ENCODE peak calls at places on chromosomes 4 and X, in nine cellular contexts. One of them, this sample, is unnamed.

GRCh38 chrX:101550825-101551767 is 749 bp downstream of the ARMCX1 start:
- DNase-seq in mesenchymal stem cell: peak; percentile 66
- DNase-seq in activated CD4-positive, alpha-beta T cell treated with anti-CD3 and anti-CD28 coated beads for 48 hours: peak; percentile 8
- DNase-seq in stimulated activated CD4-positive, alpha-beta T cell treated with anti-CD3 and anti-CD28 coated beads, Interleukin-4, amount 100 ng/mL, for 48 hours: no peak
- DNase-seq in AG04449: no peak
- DNase-seq in stimulated activated CD8-positive, alpha-beta memory T cell treated with anti-CD3 and anti-CD28 coated beads, Interleukin-15, amount 100 ng/mL, for 24 hours: no peak
- DNase-seq in tibial nerve: peak; percentile 48
- DNase-seq in activated CD4-positive, CD25-positive, alpha-beta regulatory T cell: no peak
- DNase-seq in type B pancreatic cell: no peak
- DNase-seq in this sample: no peak

GRCh38 chr4:164440196-164440595 is 313.7 kb upstream of the SMIM31 start:
- DNase-seq in mesenchymal stem cell: no peak
- DNase-seq in activated CD4-positive, alpha-beta T cell treated with anti-CD3 and anti-CD28 coated beads for 48 hours: no peak
- DNase-seq in stimulated activated CD4-positive, alpha-beta T cell treated with anti-CD3 and anti-CD28 coated beads, Interleukin-4, amount 100 ng/mL, for 48 hours: no peak
- DNase-seq in AG04449: no peak
- DNase-seq in stimulated activated CD8-positive, alpha-beta memory T cell treated with anti-CD3 and anti-CD28 coated beads, Interleukin-15, amount 100 ng/mL, for 24 hours: no peak
- DNase-seq in tibial nerve: no peak
- DNase-seq in activated CD4-positive, CD25-positive, alpha-beta regulatory T cell: no peak
- DNase-seq in type B pancreatic cell: no peak
- DNase-seq in this sample: no peak

GRCh38 chr4:18401435-18401834 is 379.9 kb upstream of the LCORL start:
- DNase-seq in mesenchymal stem cell: no peak
- DNase-seq in activated CD4-positive, alpha-beta T cell treated with anti-CD3 and anti-CD28 coated beads for 48 hours: no peak
- DNase-seq in stimulated activated CD4-positive, alpha-beta T cell treated with anti-CD3 and anti-CD28 coated beads, Interleukin-4, amount 100 ng/mL, for 48 hours: no peak
- DNase-seq in AG04449: no peak
- DNase-seq in stimulated activated CD8-positive, alpha-beta memory T cell treated with anti-CD3 and anti-CD28 coated beads, Interleukin-15, amount 100 ng/mL, for 24 hours: no peak
- DNase-seq in tibial nerve: no peak
- DNase-seq in activated CD4-positive, CD25-positive, alpha-beta regulatory T cell: no peak
- DNase-seq in type B pancreatic cell: no peak
- DNase-seq in this sample: no peak

GRCh38 chr4:43351970-43352806 is 459.7 kb downstream of the GRXCR1 start:
- DNase-seq in mesenchymal stem cell: no peak
- DNase-seq in activated CD4-positive, alpha-beta T cell treated with anti-CD3 and anti-CD28 coated beads for 48 hours: no peak
- DNase-seq in stimulated activated CD4-positive, alpha-beta T cell treated with anti-CD3 and anti-CD28 coated beads, Interleukin-4, amount 100 ng/mL, for 48 hours: no peak
- DNase-seq in AG04449: no peak
- DNase-seq in stimulated activated CD8-positive, alpha-beta memory T cell treated with anti-CD3 and anti-CD28 coated beads, Interleukin-15, amount 100 ng/mL, for 24 hours: no peak
- DNase-seq in tibial nerve: no peak
- DNase-seq in activated CD4-positive, CD25-positive, alpha-beta regulatory T cell: no peak
- DNase-seq in type B pancreatic cell: no peak
- DNase-seq in this sample: no peak

GRCh38 chrX:51860679-51861078 is 32.7 kb upstream of the MAGED1 start:
- DNase-seq in mesenchymal stem cell: peak; percentile 35
- DNase-seq in activated CD4-positive, alpha-beta T cell treated with anti-CD3 and anti-CD28 coated beads for 48 hours: no peak
- DNase-seq in stimulated activated CD4-positive, alpha-beta T cell treated with anti-CD3 and anti-CD28 coated beads, Interleukin-4, amount 100 ng/mL, for 48 hours: no peak
- DNase-seq in AG04449: no peak
- DNase-seq in stimulated activated CD8-positive, alpha-beta memory T cell treated with anti-CD3 and anti-CD28 coated beads, Interleukin-15, amount 100 ng/mL, for 24 hours: no peak
- DNase-seq in tibial nerve: peak; percentile 7
- DNase-seq in activated CD4-positive, CD25-positive, alpha-beta regulatory T cell: no peak
- DNase-seq in type B pancreatic cell: no peak
- DNase-seq in this sample: no peak

GRCh38 chr4:1500966-1501753 is 94.9 kb upstream of the NKX1-1 start:
- DNase-seq in mesenchymal stem cell: no peak
- DNase-seq in activated CD4-positive, alpha-beta T cell treated with anti-CD3 and anti-CD28 coated beads for 48 hours: no peak
- DNase-seq in stimulated activated CD4-positive, alpha-beta T cell treated with anti-CD3 and anti-CD28 coated beads, Interleukin-4, amount 100 ng/mL, for 48 hours: no peak
- DNase-seq in AG04449: no peak
- DNase-seq in stimulated activated CD8-positive, alpha-beta memory T cell treated with anti-CD3 and anti-CD28 coated beads, Interleukin-15, amount 100 ng/mL, for 24 hours: no peak
- DNase-seq in tibial nerve: no peak
- DNase-seq in activated CD4-positive, CD25-positive, alpha-beta regulatory T cell: no peak
- DNase-seq in type B pancreatic cell: no peak
- DNase-seq in this sample: no peak

GRCh38 chr4:128757712-128758111 is 51.8 kb upstream of the JADE1 start:
- DNase-seq in mesenchymal stem cell: peak; percentile 5
- DNase-seq in activated CD4-positive, alpha-beta T cell treated with anti-CD3 and anti-CD28 coated beads for 48 hours: no peak
- DNase-seq in stimulated activated CD4-positive, alpha-beta T cell treated with anti-CD3 and anti-CD28 coated beads, Interleukin-4, amount 100 ng/mL, for 48 hours: no peak
- DNase-seq in AG04449: no peak
- DNase-seq in stimulated activated CD8-positive, alpha-beta memory T cell treated with anti-CD3 and anti-CD28 coated beads, Interleukin-15, amount 100 ng/mL, for 24 hours: no peak
- DNase-seq in tibial nerve: peak; percentile 24
- DNase-seq in activated CD4-positive, CD25-positive, alpha-beta regulatory T cell: no peak
- DNase-seq in type B pancreatic cell: no peak
- DNase-seq in this sample: no peak

GRCh38 chr4:168560184-168560834 is 63.5 kb downstream of the PALLD start:
- DNase-seq in mesenchymal stem cell: no peak
- DNase-seq in activated CD4-positive, alpha-beta T cell treated with anti-CD3 and anti-CD28 coated beads for 48 hours: no peak
- DNase-seq in stimulated activated CD4-positive, alpha-beta T cell treated with anti-CD3 and anti-CD28 coated beads, Interleukin-4, amount 100 ng/mL, for 48 hours: no peak
- DNase-seq in AG04449: no peak
- DNase-seq in stimulated activated CD8-positive, alpha-beta memory T cell treated with anti-CD3 and anti-CD28 coated beads, Interleukin-15, amount 100 ng/mL, for 24 hours: no peak
- DNase-seq in tibial nerve: no peak
- DNase-seq in activated CD4-positive, CD25-positive, alpha-beta regulatory T cell: no peak
- DNase-seq in type B pancreatic cell: no peak
- DNase-seq in this sample: no peak

GRCh38 chr4:121696140-121696640 is 590 bp downstream of the ANXA5 start:
- DNase-seq in mesenchymal stem cell: peak; percentile 89
- DNase-seq in activated CD4-positive, alpha-beta T cell treated with anti-CD3 and anti-CD28 coated beads for 48 hours: peak; percentile 74
- DNase-seq in stimulated activated CD4-positive, alpha-beta T cell treated with anti-CD3 and anti-CD28 coated beads, Interleukin-4, amount 100 ng/mL, for 48 hours: peak; percentile 41
- DNase-seq in AG04449: no peak
- DNase-seq in stimulated activated CD8-positive, alpha-beta memory T cell treated with anti-CD3 and anti-CD28 coated beads, Interleukin-15, amount 100 ng/mL, for 24 hours: peak; percentile 37
- DNase-seq in tibial nerve: peak; percentile 77
- DNase-seq in activated CD4-positive, CD25-positive, alpha-beta regulatory T cell: peak; percentile 14
- DNase-seq in type B pancreatic cell: peak; percentile 68
- DNase-seq in this sample: peak; percentile 54

GRCh38 chr4:123463869-123464268 is 67.3 kb downstream of the SPRY1 start:
- DNase-seq in mesenchymal stem cell: no peak
- DNase-seq in activated CD4-positive, alpha-beta T cell treated with anti-CD3 and anti-CD28 coated beads for 48 hours: no peak
- DNase-seq in stimulated activated CD4-positive, alpha-beta T cell treated with anti-CD3 and anti-CD28 coated beads, Interleukin-4, amount 100 ng/mL, for 48 hours: no peak
- DNase-seq in AG04449: no peak
- DNase-seq in stimulated activated CD8-positive, alpha-beta memory T cell treated with anti-CD3 and anti-CD28 coated beads, Interleukin-15, amount 100 ng/mL, for 24 hours: no peak
- DNase-seq in tibial nerve: no peak
- DNase-seq in activated CD4-positive, CD25-positive, alpha-beta regulatory T cell: no peak
- DNase-seq in type B pancreatic cell: no peak
- DNase-seq in this sample: no peak

GRCh38 chr4:61202638-61203495 is 2.7 kb downstream of the ADGRL3 start:
- DNase-seq in mesenchymal stem cell: peak; percentile 79
- DNase-seq in activated CD4-positive, alpha-beta T cell treated with anti-CD3 and anti-CD28 coated beads for 48 hours: no peak
- DNase-seq in stimulated activated CD4-positive, alpha-beta T cell treated with anti-CD3 and anti-CD28 coated beads, Interleukin-4, amount 100 ng/mL, for 48 hours: no peak
- DNase-seq in AG04449: no peak
- DNase-seq in stimulated activated CD8-positive, alpha-beta memory T cell treated with anti-CD3 and anti-CD28 coated beads, Interleukin-15, amount 100 ng/mL, for 24 hours: no peak
- DNase-seq in tibial nerve: no peak
- DNase-seq in activated CD4-positive, CD25-positive, alpha-beta regulatory T cell: no peak
- DNase-seq in type B pancreatic cell: no peak
- DNase-seq in this sample: no peak

GRCh38 chr4:149884046-149884445 is 68.4 kb upstream of the IQCM start:
- DNase-seq in mesenchymal stem cell: no peak
- DNase-seq in activated CD4-positive, alpha-beta T cell treated with anti-CD3 and anti-CD28 coated beads for 48 hours: no peak
- DNase-seq in stimulated activated CD4-positive, alpha-beta T cell treated with anti-CD3 and anti-CD28 coated beads, Interleukin-4, amount 100 ng/mL, for 48 hours: no peak
- DNase-seq in AG04449: no peak
- DNase-seq in stimulated activated CD8-positive, alpha-beta memory T cell treated with anti-CD3 and anti-CD28 coated beads, Interleukin-15, amount 100 ng/mL, for 24 hours: no peak
- DNase-seq in tibial nerve: no peak
- DNase-seq in activated CD4-positive, CD25-positive, alpha-beta regulatory T cell: no peak
- DNase-seq in type B pancreatic cell: no peak
- DNase-seq in this sample: no peak

GRCh38 chrX:124028177-124028576 is 66.7 kb downstream of the STAG2 start:
- DNase-seq in mesenchymal stem cell: no peak
- DNase-seq in activated CD4-positive, alpha-beta T cell treated with anti-CD3 and anti-CD28 coated beads for 48 hours: no peak
- DNase-seq in stimulated activated CD4-positive, alpha-beta T cell treated with anti-CD3 and anti-CD28 coated beads, Interleukin-4, amount 100 ng/mL, for 48 hours: no peak
- DNase-seq in AG04449: no peak
- DNase-seq in stimulated activated CD8-positive, alpha-beta memory T cell treated with anti-CD3 and anti-CD28 coated beads, Interleukin-15, amount 100 ng/mL, for 24 hours: no peak
- DNase-seq in tibial nerve: no peak
- DNase-seq in activated CD4-positive, CD25-positive, alpha-beta regulatory T cell: no peak
- DNase-seq in type B pancreatic cell: no peak
- DNase-seq in this sample: no peak

GRCh38 chr4:2963185-2964076 is at the start of the genes GRK4 and NOP14:
- DNase-seq in mesenchymal stem cell: peak; percentile 98
- DNase-seq in activated CD4-positive, alpha-beta T cell treated with anti-CD3 and anti-CD28 coated beads for 48 hours: peak; percentile 98
- DNase-seq in stimulated activated CD4-positive, alpha-beta T cell treated with anti-CD3 and anti-CD28 coated beads, Interleukin-4, amount 100 ng/mL, for 48 hours: peak; percentile 92
- DNase-seq in AG04449: peak; percentile 86
- DNase-seq in stimulated activated CD8-positive, alpha-beta memory T cell treated with anti-CD3 and anti-CD28 coated beads, Interleukin-15, amount 100 ng/mL, for 24 hours: peak; percentile 87
- DNase-seq in tibial nerve: peak; percentile 91
- DNase-seq in activated CD4-positive, CD25-positive, alpha-beta regulatory T cell: peak; percentile 97
- DNase-seq in type B pancreatic cell: peak; percentile 97
- DNase-seq in this sample: peak; percentile 96

GRCh38 chr4:154415313-154415712 is 76.3 kb downstream of the DCHS2 start:
- DNase-seq in mesenchymal stem cell: no peak
- DNase-seq in activated CD4-positive, alpha-beta T cell treated with anti-CD3 and anti-CD28 coated beads for 48 hours: no peak
- DNase-seq in stimulated activated CD4-positive, alpha-beta T cell treated with anti-CD3 and anti-CD28 coated beads, Interleukin-4, amount 100 ng/mL, for 48 hours: no peak
- DNase-seq in AG04449: no peak
- DNase-seq in stimulated activated CD8-positive, alpha-beta memory T cell treated with anti-CD3 and anti-CD28 coated beads, Interleukin-15, amount 100 ng/mL, for 24 hours: no peak
- DNase-seq in tibial nerve: no peak
- DNase-seq in activated CD4-positive, CD25-positive, alpha-beta regulatory T cell: no peak
- DNase-seq in type B pancreatic cell: no peak
- DNase-seq in this sample: no peak

GRCh38 chr4:109916003-109916399 is 3.3 kb downstream of the EGF start:
- DNase-seq in mesenchymal stem cell: no peak
- DNase-seq in activated CD4-positive, alpha-beta T cell treated with anti-CD3 and anti-CD28 coated beads for 48 hours: peak; percentile 11
- DNase-seq in stimulated activated CD4-positive, alpha-beta T cell treated with anti-CD3 and anti-CD28 coated beads, Interleukin-4, amount 100 ng/mL, for 48 hours: no peak
- DNase-seq in AG04449: no peak
- DNase-seq in stimulated activated CD8-positive, alpha-beta memory T cell treated with anti-CD3 and anti-CD28 coated beads, Interleukin-15, amount 100 ng/mL, for 24 hours: no peak
- DNase-seq in tibial nerve: no peak
- DNase-seq in activated CD4-positive, CD25-positive, alpha-beta regulatory T cell: no peak
- DNase-seq in type B pancreatic cell: no peak
- DNase-seq in this sample: no peak

GRCh38 chrX:7334253-7334935 is 186.4 kb upstream of the PUDP start:
- DNase-seq in mesenchymal stem cell: peak; percentile 72
- DNase-seq in activated CD4-positive, alpha-beta T cell treated with anti-CD3 and anti-CD28 coated beads for 48 hours: no peak
- DNase-seq in stimulated activated CD4-positive, alpha-beta T cell treated with anti-CD3 and anti-CD28 coated beads, Interleukin-4, amount 100 ng/mL, for 48 hours: no peak
- DNase-seq in AG04449: no peak
- DNase-seq in stimulated activated CD8-positive, alpha-beta memory T cell treated with anti-CD3 and anti-CD28 coated beads, Interleukin-15, amount 100 ng/mL, for 24 hours: no peak
- DNase-seq in tibial nerve: no peak
- DNase-seq in activated CD4-positive, CD25-positive, alpha-beta regulatory T cell: no peak
- DNase-seq in type B pancreatic cell: no peak
- DNase-seq in this sample: no peak

GRCh38 chr4:31545755-31546154 is 825.6 kb downstream of the PCDH7 start:
- DNase-seq in mesenchymal stem cell: no peak
- DNase-seq in activated CD4-positive, alpha-beta T cell treated with anti-CD3 and anti-CD28 coated beads for 48 hours: no peak
- DNase-seq in stimulated activated CD4-positive, alpha-beta T cell treated with anti-CD3 and anti-CD28 coated beads, Interleukin-4, amount 100 ng/mL, for 48 hours: no peak
- DNase-seq in AG04449: no peak
- DNase-seq in stimulated activated CD8-positive, alpha-beta memory T cell treated with anti-CD3 and anti-CD28 coated beads, Interleukin-15, amount 100 ng/mL, for 24 hours: no peak
- DNase-seq in tibial nerve: no peak
- DNase-seq in activated CD4-positive, CD25-positive, alpha-beta regulatory T cell: no peak
- DNase-seq in type B pancreatic cell: no peak
- DNase-seq in this sample: no peak

GRCh38 chr4:187354740-187355139 is 631.1 kb upstream of the FAT1 start:
- DNase-seq in mesenchymal stem cell: no peak
- DNase-seq in activated CD4-positive, alpha-beta T cell treated with anti-CD3 and anti-CD28 coated beads for 48 hours: no peak
- DNase-seq in stimulated activated CD4-positive, alpha-beta T cell treated with anti-CD3 and anti-CD28 coated beads, Interleukin-4, amount 100 ng/mL, for 48 hours: no peak
- DNase-seq in AG04449: no peak
- DNase-seq in stimulated activated CD8-positive, alpha-beta memory T cell treated with anti-CD3 and anti-CD28 coated beads, Interleukin-15, amount 100 ng/mL, for 24 hours: no peak
- DNase-seq in tibial nerve: no peak
- DNase-seq in activated CD4-positive, CD25-positive, alpha-beta regulatory T cell: no peak
- DNase-seq in type B pancreatic cell: no peak
- DNase-seq in this sample: no peak

GRCh38 chr4:68434277-68434676 is 13.0 kb upstream of the TMPRSS11E start:
- DNase-seq in mesenchymal stem cell: no peak
- DNase-seq in activated CD4-positive, alpha-beta T cell treated with anti-CD3 and anti-CD28 coated beads for 48 hours: no peak
- DNase-seq in stimulated activated CD4-positive, alpha-beta T cell treated with anti-CD3 and anti-CD28 coated beads, Interleukin-4, amount 100 ng/mL, for 48 hours: no peak
- DNase-seq in AG04449: no peak
- DNase-seq in stimulated activated CD8-positive, alpha-beta memory T cell treated with anti-CD3 and anti-CD28 coated beads, Interleukin-15, amount 100 ng/mL, for 24 hours: no peak
- DNase-seq in tibial nerve: no peak
- DNase-seq in activated CD4-positive, CD25-positive, alpha-beta regulatory T cell: no peak
- DNase-seq in type B pancreatic cell: no peak
- DNase-seq in this sample: no peak

GRCh38 chr4:184444215-184444952 is 30.0 kb downstream of the IRF2 start:
- DNase-seq in mesenchymal stem cell: no peak
- DNase-seq in activated CD4-positive, alpha-beta T cell treated with anti-CD3 and anti-CD28 coated beads for 48 hours: no peak
- DNase-seq in stimulated activated CD4-positive, alpha-beta T cell treated with anti-CD3 and anti-CD28 coated beads, Interleukin-4, amount 100 ng/mL, for 48 hours: no peak
- DNase-seq in AG04449: no peak
- DNase-seq in stimulated activated CD8-positive, alpha-beta memory T cell treated with anti-CD3 and anti-CD28 coated beads, Interleukin-15, amount 100 ng/mL, for 24 hours: no peak
- DNase-seq in tibial nerve: no peak
- DNase-seq in activated CD4-positive, CD25-positive, alpha-beta regulatory T cell: no peak
- DNase-seq in type B pancreatic cell: no peak
- DNase-seq in this sample: no peak

GRCh38 chr4:150251752-150252190 is 173.5 kb downstream of the DCLK2 start:
- DNase-seq in mesenchymal stem cell: no peak
- DNase-seq in activated CD4-positive, alpha-beta T cell treated with anti-CD3 and anti-CD28 coated beads for 48 hours: no peak
- DNase-seq in stimulated activated CD4-positive, alpha-beta T cell treated with anti-CD3 and anti-CD28 coated beads, Interleukin-4, amount 100 ng/mL, for 48 hours: no peak
- DNase-seq in AG04449: no peak
- DNase-seq in stimulated activated CD8-positive, alpha-beta memory T cell treated with anti-CD3 and anti-CD28 coated beads, Interleukin-15, amount 100 ng/mL, for 24 hours: no peak
- DNase-seq in tibial nerve: no peak
- DNase-seq in activated CD4-positive, CD25-positive, alpha-beta regulatory T cell: no peak
- DNase-seq in type B pancreatic cell: no peak
- DNase-seq in this sample: no peak

GRCh38 chrX:74593593-74593992 is 20.8 kb downstream of the RLIM start:
- DNase-seq in mesenchymal stem cell: no peak
- DNase-seq in activated CD4-positive, alpha-beta T cell treated with anti-CD3 and anti-CD28 coated beads for 48 hours: no peak
- DNase-seq in stimulated activated CD4-positive, alpha-beta T cell treated with anti-CD3 and anti-CD28 coated beads, Interleukin-4, amount 100 ng/mL, for 48 hours: no peak
- DNase-seq in AG04449: no peak
- DNase-seq in stimulated activated CD8-positive, alpha-beta memory T cell treated with anti-CD3 and anti-CD28 coated beads, Interleukin-15, amount 100 ng/mL, for 24 hours: no peak
- DNase-seq in tibial nerve: no peak
- DNase-seq in activated CD4-positive, CD25-positive, alpha-beta regulatory T cell: no peak
- DNase-seq in type B pancreatic cell: no peak
- DNase-seq in this sample: no peak

GRCh38 chrX:97399400-97399799 is 515.7 kb downstream of the RPA4 start:
- DNase-seq in mesenchymal stem cell: peak; percentile 75
- DNase-seq in activated CD4-positive, alpha-beta T cell treated with anti-CD3 and anti-CD28 coated beads for 48 hours: peak; percentile 11
- DNase-seq in stimulated activated CD4-positive, alpha-beta T cell treated with anti-CD3 and anti-CD28 coated beads, Interleukin-4, amount 100 ng/mL, for 48 hours: no peak
- DNase-seq in AG04449: no peak
- DNase-seq in stimulated activated CD8-positive, alpha-beta memory T cell treated with anti-CD3 and anti-CD28 coated beads, Interleukin-15, amount 100 ng/mL, for 24 hours: no peak
- DNase-seq in tibial nerve: no peak
- DNase-seq in activated CD4-positive, CD25-positive, alpha-beta regulatory T cell: no peak
- DNase-seq in type B pancreatic cell: no peak
- DNase-seq in this sample: no peak

GRCh38 chrX:84340981-84341380 is 153.0 kb upstream of the RPS6KA6 start:
- DNase-seq in mesenchymal stem cell: peak; percentile 57
- DNase-seq in activated CD4-positive, alpha-beta T cell treated with anti-CD3 and anti-CD28 coated beads for 48 hours: no peak
- DNase-seq in stimulated activated CD4-positive, alpha-beta T cell treated with anti-CD3 and anti-CD28 coated beads, Interleukin-4, amount 100 ng/mL, for 48 hours: no peak
- DNase-seq in AG04449: no peak
- DNase-seq in stimulated activated CD8-positive, alpha-beta memory T cell treated with anti-CD3 and anti-CD28 coated beads, Interleukin-15, amount 100 ng/mL, for 24 hours: no peak
- DNase-seq in tibial nerve: no peak
- DNase-seq in activated CD4-positive, CD25-positive, alpha-beta regulatory T cell: no peak
- DNase-seq in type B pancreatic cell: no peak
- DNase-seq in this sample: no peak

GRCh38 chr4:144715230-144715629 is 69.3 kb downstream of the HHIP start:
- DNase-seq in mesenchymal stem cell: no peak
- DNase-seq in activated CD4-positive, alpha-beta T cell treated with anti-CD3 and anti-CD28 coated beads for 48 hours: no peak
- DNase-seq in stimulated activated CD4-positive, alpha-beta T cell treated with anti-CD3 and anti-CD28 coated beads, Interleukin-4, amount 100 ng/mL, for 48 hours: no peak
- DNase-seq in AG04449: no peak
- DNase-seq in stimulated activated CD8-positive, alpha-beta memory T cell treated with anti-CD3 and anti-CD28 coated beads, Interleukin-15, amount 100 ng/mL, for 24 hours: no peak
- DNase-seq in tibial nerve: no peak
- DNase-seq in activated CD4-positive, CD25-positive, alpha-beta regulatory T cell: no peak
- DNase-seq in type B pancreatic cell: no peak
- DNase-seq in this sample: no peak

This sample was measured in mesothelial cell of epicardium.